ENCODE peak calls at places on chromosomes 12 and 14, in ten cellular contexts. One of them, this sample, is unnamed.

GRCh38 chr14:82159624-82160023 is 626.0 kb upstream of the SEL1L start:
- DNase-seq in IMR-90: no peak
- DNase-seq in A549: no peak
- DNase-seq in endothelial cell: no peak
- DNase-seq in astrocyte of the spinal cord: no peak
- DNase-seq in HFF-Myc: no peak
- DNase-seq in body of pancreas: no peak
- DNase-seq in GM13976: no peak
- DNase-seq in CD4-positive, alpha-beta T cell: no peak
- DNase-seq in epithelial cell of esophagus: peak; percentile 1
- DNase-seq in this sample: no peak

GRCh38 chr14:75941030-75941429 is 40.8 kb downstream of the TGFB3 start:
- DNase-seq in IMR-90: peak; percentile 17
- DNase-seq in A549: no peak
- DNase-seq in endothelial cell: no peak
- DNase-seq in astrocyte of the spinal cord: peak; percentile 6
- DNase-seq in HFF-Myc: peak; percentile 11
- DNase-seq in body of pancreas: peak; percentile 15
- DNase-seq in GM13976: no peak
- DNase-seq in CD4-positive, alpha-beta T cell: no peak
- DNase-seq in epithelial cell of esophagus: no peak
- DNase-seq in this sample: no peak

GRCh38 chr14:47675489-47676300 is at the start of gene MDGA2:
- DNase-seq in IMR-90: no peak
- DNase-seq in A549: peak; percentile 7
- DNase-seq in endothelial cell: peak; percentile 57
- DNase-seq in astrocyte of the spinal cord: peak; percentile 18
- DNase-seq in HFF-Myc: no peak
- DNase-seq in body of pancreas: no peak
- DNase-seq in GM13976: peak; percentile 30
- DNase-seq in CD4-positive, alpha-beta T cell: no peak
- DNase-seq in epithelial cell of esophagus: peak; percentile 9
- DNase-seq in this sample: peak; percentile 68

GRCh38 chr12:52216107-52216506 is 16.9 kb upstream of the KRT7 start:
- DNase-seq in IMR-90: peak; percentile 28
- DNase-seq in A549: no peak
- DNase-seq in endothelial cell: no peak
- DNase-seq in astrocyte of the spinal cord: no peak
- DNase-seq in HFF-Myc: no peak
- DNase-seq in body of pancreas: no peak
- DNase-seq in GM13976: no peak
- DNase-seq in CD4-positive, alpha-beta T cell: no peak
- DNase-seq in epithelial cell of esophagus: no peak
- DNase-seq in this sample: peak; percentile 24

GRCh38 chr14:100532154-100532915 is 54.9 kb downstream of the BEGAIN start:
- DNase-seq in IMR-90: peak; percentile 13
- DNase-seq in A549: no peak
- DNase-seq in endothelial cell: no peak
- DNase-seq in astrocyte of the spinal cord: no peak
- DNase-seq in HFF-Myc: no peak
- DNase-seq in body of pancreas: peak; percentile 80
- DNase-seq in GM13976: no peak
- DNase-seq in CD4-positive, alpha-beta T cell: no peak
- DNase-seq in epithelial cell of esophagus: peak; percentile 35
- DNase-seq in this sample: peak; percentile 1

GRCh38 chr12:56932146-56932545 is 2.1 kb downstream of the SDR9C7 start:
- DNase-seq in IMR-90: no peak
- DNase-seq in A549: no peak
- DNase-seq in endothelial cell: no peak
- DNase-seq in astrocyte of the spinal cord: no peak
- DNase-seq in HFF-Myc: no peak
- DNase-seq in body of pancreas: no peak
- DNase-seq in GM13976: no peak
- DNase-seq in CD4-positive, alpha-beta T cell: no peak
- DNase-seq in epithelial cell of esophagus: no peak
- DNase-seq in this sample: no peak

GRCh38 chr14:105710119-105711057 is 184.0 kb downstream of the TMEM121 start:
- DNase-seq in IMR-90: no peak
- DNase-seq in A549: no peak
- DNase-seq in endothelial cell: no peak
- DNase-seq in astrocyte of the spinal cord: no peak
- DNase-seq in HFF-Myc: no peak
- DNase-seq in body of pancreas: no peak
- DNase-seq in GM13976: no peak
- DNase-seq in CD4-positive, alpha-beta T cell: no peak
- DNase-seq in epithelial cell of esophagus: no peak
- DNase-seq in this sample: no peak

GRCh38 chr12:48767047-48767446 is 21.8 kb downstream of the ADCY6 start:
- DNase-seq in IMR-90: no peak
- DNase-seq in A549: no peak
- DNase-seq in endothelial cell: no peak
- DNase-seq in astrocyte of the spinal cord: no peak
- DNase-seq in HFF-Myc: no peak
- DNase-seq in body of pancreas: peak; percentile 22
- DNase-seq in GM13976: no peak
- DNase-seq in CD4-positive, alpha-beta T cell: no peak
- DNase-seq in epithelial cell of esophagus: no peak
- DNase-seq in this sample: no peak

GRCh38 chr12:114938487-114939210 is 254.7 kb upstream of the TBX3 start:
- DNase-seq in IMR-90: no peak
- DNase-seq in A549: no peak
- DNase-seq in endothelial cell: no peak
- DNase-seq in astrocyte of the spinal cord: no peak
- DNase-seq in HFF-Myc: no peak
- DNase-seq in body of pancreas: no peak
- DNase-seq in GM13976: no peak
- DNase-seq in CD4-positive, alpha-beta T cell: no peak
- DNase-seq in epithelial cell of esophagus: no peak
- DNase-seq in this sample: peak; percentile 65

GRCh38 chr12:114936148-114937099 is 252.4 kb upstream of the TBX3 start:
- DNase-seq in IMR-90: peak; percentile 85
- DNase-seq in A549: no peak
- DNase-seq in endothelial cell: no peak
- DNase-seq in astrocyte of the spinal cord: peak; percentile 65
- DNase-seq in HFF-Myc: no peak
- DNase-seq in body of pancreas: no peak
- DNase-seq in GM13976: no peak
- DNase-seq in CD4-positive, alpha-beta T cell: no peak
- DNase-seq in epithelial cell of esophagus: peak; percentile 49
- DNase-seq in this sample: no peak

GRCh38 chr12:114932806-114933205 is 248.8 kb upstream of the TBX3 start:
- DNase-seq in IMR-90: no peak
- DNase-seq in A549: no peak
- DNase-seq in endothelial cell: no peak
- DNase-seq in astrocyte of the spinal cord: no peak
- DNase-seq in HFF-Myc: no peak
- DNase-seq in body of pancreas: no peak
- DNase-seq in GM13976: no peak
- DNase-seq in CD4-positive, alpha-beta T cell: no peak
- DNase-seq in epithelial cell of esophagus: no peak
- DNase-seq in this sample: no peak

GRCh38 chr12:114933428-114934160 is 249.6 kb upstream of the TBX3 start:
- DNase-seq in IMR-90: peak; percentile 94
- DNase-seq in A549: peak; percentile 90
- DNase-seq in endothelial cell: no peak
- DNase-seq in astrocyte of the spinal cord: peak; percentile 95
- DNase-seq in HFF-Myc: no peak
- DNase-seq in body of pancreas: no peak
- DNase-seq in GM13976: no peak
- DNase-seq in CD4-positive, alpha-beta T cell: no peak
- DNase-seq in epithelial cell of esophagus: peak; percentile 10
- DNase-seq in this sample: no peak

DNA sequence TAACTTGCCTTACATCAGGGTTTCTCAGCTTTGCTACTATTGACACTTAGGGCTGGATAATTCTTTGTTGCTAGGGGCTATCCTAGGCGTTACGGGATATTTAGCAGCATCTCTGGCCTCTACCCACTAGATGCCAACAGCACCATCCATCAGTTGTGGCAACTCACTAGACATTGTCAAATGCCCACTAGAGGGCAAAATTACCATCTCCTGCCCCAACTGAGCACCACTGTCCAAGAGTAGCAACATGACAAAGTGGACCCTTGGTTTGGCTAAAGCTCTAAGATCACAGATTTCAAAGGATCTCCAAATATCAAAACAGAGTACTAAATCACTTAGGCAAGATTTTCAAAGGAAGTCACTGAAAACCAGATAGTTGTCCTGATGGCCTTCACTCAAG is 251.7 kb upstream of the TBX3 start:
- DNase-seq in IMR-90: no peak
- DNase-seq in A549: no peak
- DNase-seq in endothelial cell: no peak
- DNase-seq in astrocyte of the spinal cord: no peak
- DNase-seq in HFF-Myc: no peak
- DNase-seq in body of pancreas: no peak
- DNase-seq in GM13976: no peak
- DNase-seq in CD4-positive, alpha-beta T cell: no peak
- DNase-seq in epithelial cell of esophagus: peak; percentile 13
- DNase-seq in this sample: no peak
- TF ChIP-seq CTCF in IMR-90: no peak
- TF ChIP-seq CTCF in A549: peak; percentile 32
- TF ChIP-seq CTCF in endothelial cell: peak; percentile 28
- TF ChIP-seq CTCF in astrocyte of the spinal cord: peak; percentile 25
- TF ChIP-seq CTCF in HFF-Myc: peak; percentile 26
- TF ChIP-seq CTCF in body of pancreas: peak; percentile 33
- TF ChIP-seq CTCF in GM13976: no peak
- TF ChIP-seq CTCF in CD4-positive, alpha-beta T cell: no peak
- TF ChIP-seq CTCF in epithelial cell of esophagus: no peak
- TF ChIP-seq CTCF in this sample: no peak

DNA sequence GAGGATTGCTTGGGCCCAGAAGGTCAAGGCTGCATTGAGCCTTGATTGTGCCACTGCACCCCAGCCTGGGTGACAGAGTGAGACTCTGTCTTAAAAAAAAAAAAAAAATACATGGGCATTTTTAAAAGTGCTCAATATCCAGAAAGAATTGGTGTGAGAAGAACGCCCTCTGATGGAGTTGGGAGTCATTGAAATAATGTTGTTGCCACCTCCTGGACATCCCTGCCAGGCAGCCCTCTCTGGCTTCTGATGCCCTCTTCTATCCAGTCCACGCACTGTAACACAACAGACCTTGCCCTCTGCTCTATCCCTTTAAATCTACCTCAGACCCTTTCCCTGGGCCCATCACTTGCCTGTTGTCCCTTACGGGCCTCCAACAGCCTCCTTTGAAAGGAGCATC is 4.9 kb downstream of the PTGDR start:
- DNase-seq in IMR-90: peak; percentile 40
- DNase-seq in A549: peak; percentile 26
- DNase-seq in endothelial cell: peak; percentile 53
- DNase-seq in astrocyte of the spinal cord: peak; percentile 14
- DNase-seq in HFF-Myc: no peak
- DNase-seq in body of pancreas: no peak
- DNase-seq in GM13976: peak; percentile 36
- DNase-seq in CD4-positive, alpha-beta T cell: no peak
- DNase-seq in epithelial cell of esophagus: peak; percentile 33
- DNase-seq in this sample: no peak
- TF ChIP-seq CTCF in IMR-90: peak; percentile 50
- TF ChIP-seq CTCF in A549: peak; percentile 35
- TF ChIP-seq CTCF in endothelial cell: no peak
- TF ChIP-seq CTCF in astrocyte of the spinal cord: peak; percentile 32
- TF ChIP-seq CTCF in HFF-Myc: peak; percentile 38
- TF ChIP-seq CTCF in body of pancreas: no peak
- TF ChIP-seq CTCF in GM13976: peak; percentile 29
- TF ChIP-seq CTCF in CD4-positive, alpha-beta T cell: no peak
- TF ChIP-seq CTCF in epithelial cell of esophagus: peak; percentile 44
- TF ChIP-seq CTCF in this sample: peak; percentile 11

GRCh38 chr12:88579941-88580871 is at the start of gene KITLG:
- DNase-seq in IMR-90: peak; percentile 87
- DNase-seq in A549: peak; percentile 80
- DNase-seq in endothelial cell: peak; percentile 85
- DNase-seq in astrocyte of the spinal cord: peak; percentile 90
- DNase-seq in HFF-Myc: no peak
- DNase-seq in body of pancreas: peak; percentile 88
- DNase-seq in GM13976: peak; percentile 74
- DNase-seq in CD4-positive, alpha-beta T cell: no peak
- DNase-seq in epithelial cell of esophagus: peak; percentile 88
- DNase-seq in this sample: peak; percentile 85
- TF ChIP-seq CTCF in IMR-90: peak; percentile 52
- TF ChIP-seq CTCF in A549: peak; percentile 49
- TF ChIP-seq CTCF in endothelial cell: no peak
- TF ChIP-seq CTCF in astrocyte of the spinal cord: peak; percentile 33
- TF ChIP-seq CTCF in HFF-Myc: peak; percentile 30
- TF ChIP-seq CTCF in body of pancreas: peak; percentile 59
- TF ChIP-seq CTCF in GM13976: no peak
- TF ChIP-seq CTCF in CD4-positive, alpha-beta T cell: no peak
- TF ChIP-seq CTCF in epithelial cell of esophagus: peak; percentile 37
- TF ChIP-seq CTCF in this sample: no peak

GRCh38 chr12:117363263-117363662 is 1.8 kb upstream of the NOS1 start:
- DNase-seq in IMR-90: no peak
- DNase-seq in A549: no peak
- DNase-seq in endothelial cell: no peak
- DNase-seq in astrocyte of the spinal cord: no peak
- DNase-seq in HFF-Myc: no peak
- DNase-seq in body of pancreas: no peak
- DNase-seq in GM13976: no peak
- DNase-seq in CD4-positive, alpha-beta T cell: no peak
- DNase-seq in epithelial cell of esophagus: no peak
- DNase-seq in this sample: no peak

GRCh38 chr12:117365072-117365616 is 3.7 kb upstream of the NOS1 start:
- DNase-seq in IMR-90: no peak
- DNase-seq in A549: no peak
- DNase-seq in endothelial cell: no peak
- DNase-seq in astrocyte of the spinal cord: no peak
- DNase-seq in HFF-Myc: no peak
- DNase-seq in body of pancreas: no peak
- DNase-seq in GM13976: no peak
- DNase-seq in CD4-positive, alpha-beta T cell: no peak
- DNase-seq in epithelial cell of esophagus: no peak
- DNase-seq in this sample: no peak

GRCh38 chr12:117361905-117362304 is 479 bp upstream of the NOS1 start:
- DNase-seq in IMR-90: no peak
- DNase-seq in A549: no peak
- DNase-seq in endothelial cell: no peak
- DNase-seq in astrocyte of the spinal cord: no peak
- DNase-seq in HFF-Myc: no peak
- DNase-seq in body of pancreas: no peak
- DNase-seq in GM13976: no peak
- DNase-seq in CD4-positive, alpha-beta T cell: no peak
- DNase-seq in epithelial cell of esophagus: no peak
- DNase-seq in this sample: no peak

GRCh38 chr12:117362391-117362790 is 965 bp upstream of the NOS1 start:
- DNase-seq in IMR-90: no peak
- DNase-seq in A549: no peak
- DNase-seq in endothelial cell: no peak
- DNase-seq in astrocyte of the spinal cord: no peak
- DNase-seq in HFF-Myc: no peak
- DNase-seq in body of pancreas: no peak
- DNase-seq in GM13976: no peak
- DNase-seq in CD4-positive, alpha-beta T cell: no peak
- DNase-seq in epithelial cell of esophagus: no peak
- DNase-seq in this sample: no peak

DNA sequence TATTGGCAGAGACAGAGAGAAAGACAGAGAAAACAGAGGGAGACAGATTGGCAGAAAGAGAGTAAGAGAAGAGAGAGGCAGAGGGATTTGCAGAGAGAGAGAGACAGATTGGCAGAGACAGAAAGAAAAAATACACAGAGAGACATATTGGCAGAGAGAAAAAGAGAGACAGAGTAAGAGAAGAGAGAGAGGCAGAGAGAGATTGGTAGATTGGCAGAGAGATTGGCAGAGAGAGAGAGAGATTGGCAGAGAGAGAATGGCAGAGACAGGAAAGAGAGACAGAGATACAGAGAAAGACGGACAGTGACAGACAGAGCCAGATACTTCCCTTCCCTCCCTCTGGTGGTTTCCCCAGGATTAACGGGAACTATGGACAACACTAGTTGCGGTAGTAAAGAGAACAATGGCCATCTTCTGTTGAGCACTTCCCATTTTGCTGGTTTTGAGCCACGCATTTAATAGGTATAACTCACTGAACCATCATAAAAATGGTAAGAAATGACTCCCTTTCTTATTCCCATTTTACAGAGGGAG is 2.6 kb upstream of the NOS1 start:
- DNase-seq in IMR-90: no peak
- DNase-seq in A549: no peak
- DNase-seq in endothelial cell: peak; percentile 24
- DNase-seq in astrocyte of the spinal cord: no peak
- DNase-seq in HFF-Myc: no peak
- DNase-seq in body of pancreas: no peak
- DNase-seq in GM13976: no peak
- DNase-seq in CD4-positive, alpha-beta T cell: no peak
- DNase-seq in epithelial cell of esophagus: no peak
- DNase-seq in this sample: no peak
- TF ChIP-seq CTCF in IMR-90: no peak
- TF ChIP-seq CTCF in A549: peak; percentile 18
- TF ChIP-seq CTCF in endothelial cell: no peak
- TF ChIP-seq CTCF in astrocyte of the spinal cord: no peak
- TF ChIP-seq CTCF in HFF-Myc: no peak
- TF ChIP-seq CTCF in body of pancreas: no peak
- TF ChIP-seq CTCF in GM13976: no peak
- TF ChIP-seq CTCF in CD4-positive, alpha-beta T cell: no peak
- TF ChIP-seq CTCF in epithelial cell of esophagus: peak; percentile 12
- TF ChIP-seq CTCF in this sample: no peak